ENCODE peak calls at places on chromosome 6, in seven cellular contexts. One of them, this sample, is unnamed.

GRCh38 chr6:132179955-132180354 is 221.3 kb downstream of the MOXD1 start:
- DNase-seq in CMK: no peak
- DNase-seq in GOT3: no peak
- DNase-seq in AG20443: no peak
- DNase-seq in central memory CD8-positive, alpha-beta T cell: no peak
- DNase-seq in endothelial cell: no peak
- DNase-seq in fibroblast of pulmonary artery: no peak
- DNase-seq in this sample: peak; percentile 11

GRCh38 chr6:99350573-99350972 is 1.1 kb upstream of the FAXC start:
- DNase-seq in CMK: no peak
- DNase-seq in GOT3: no peak
- DNase-seq in AG20443: no peak
- DNase-seq in central memory CD8-positive, alpha-beta T cell: no peak
- DNase-seq in endothelial cell: no peak
- DNase-seq in fibroblast of pulmonary artery: no peak
- DNase-seq in this sample: no peak

GRCh38 chr6:106103728-106104109 is 17.6 kb downstream of the PRDM1 start:
- DNase-seq in CMK: no peak
- DNase-seq in GOT3: no peak
- DNase-seq in AG20443: no peak
- DNase-seq in central memory CD8-positive, alpha-beta T cell: no peak
- DNase-seq in endothelial cell: no peak
- DNase-seq in fibroblast of pulmonary artery: no peak
- DNase-seq in this sample: no peak

GRCh38 chr6:37566209-37566859 is 66.6 kb upstream of the CCDC167 start:
- DNase-seq in CMK: no peak
- DNase-seq in GOT3: peak; percentile 29
- DNase-seq in AG20443: peak; percentile 89
- DNase-seq in central memory CD8-positive, alpha-beta T cell: peak; percentile 65
- DNase-seq in endothelial cell: peak; percentile 78
- DNase-seq in fibroblast of pulmonary artery: peak; percentile 29
- DNase-seq in this sample: peak; percentile 35

GRCh38 chr6:106858653-106859092 is 115.9 kb downstream of the CD24 start:
- DNase-seq in CMK: no peak
- DNase-seq in GOT3: peak; percentile 23
- DNase-seq in AG20443: peak; percentile 35
- DNase-seq in central memory CD8-positive, alpha-beta T cell: no peak
- DNase-seq in endothelial cell: no peak
- DNase-seq in fibroblast of pulmonary artery: peak; percentile 40
- DNase-seq in this sample: no peak

GRCh38 chr6:109242029-109242428 is 140.2 kb downstream of the CD164 start:
- DNase-seq in CMK: no peak
- DNase-seq in GOT3: no peak
- DNase-seq in AG20443: no peak
- DNase-seq in central memory CD8-positive, alpha-beta T cell: no peak
- DNase-seq in endothelial cell: no peak
- DNase-seq in fibroblast of pulmonary artery: no peak
- DNase-seq in this sample: no peak

GRCh38 chr6:168828800-168829199 is 387.8 kb downstream of the SMOC2 start:
- DNase-seq in CMK: no peak
- DNase-seq in GOT3: no peak
- DNase-seq in AG20443: no peak
- DNase-seq in central memory CD8-positive, alpha-beta T cell: no peak
- DNase-seq in endothelial cell: no peak
- DNase-seq in fibroblast of pulmonary artery: peak; percentile 50
- DNase-seq in this sample: peak; percentile 58

GRCh38 chr6:28383235-28384142 is 16.1 kb downstream of the ZSCAN12 start:
- DNase-seq in CMK: no peak
- DNase-seq in GOT3: no peak
- DNase-seq in AG20443: peak; percentile 64
- DNase-seq in central memory CD8-positive, alpha-beta T cell: no peak
- DNase-seq in endothelial cell: peak; percentile 79
- DNase-seq in fibroblast of pulmonary artery: peak; percentile 90
- DNase-seq in this sample: peak; percentile 97

GRCh38 chr6:18342223-18342622 is 44.9 kb upstream of the RNF144B start:
- DNase-seq in CMK: no peak
- DNase-seq in GOT3: no peak
- DNase-seq in AG20443: no peak
- DNase-seq in central memory CD8-positive, alpha-beta T cell: no peak
- DNase-seq in endothelial cell: no peak
- DNase-seq in fibroblast of pulmonary artery: no peak
- DNase-seq in this sample: no peak

GRCh38 chr6:169118346-169118830 is 135.3 kb downstream of the THBS2 start:
- DNase-seq in CMK: no peak
- DNase-seq in GOT3: no peak
- DNase-seq in AG20443: no peak
- DNase-seq in central memory CD8-positive, alpha-beta T cell: no peak
- DNase-seq in endothelial cell: no peak
- DNase-seq in fibroblast of pulmonary artery: no peak
- DNase-seq in this sample: no peak

GRCh38 chr6:33694401-33694931 is 17.0 kb downstream of the UQCC2 start:
- DNase-seq in CMK: peak; percentile 91
- DNase-seq in GOT3: no peak
- DNase-seq in AG20443: peak; percentile 77
- DNase-seq in central memory CD8-positive, alpha-beta T cell: no peak
- DNase-seq in endothelial cell: no peak
- DNase-seq in fibroblast of pulmonary artery: peak; percentile 39
- DNase-seq in this sample: peak; percentile 24

GRCh38 chr6:160355001-160355400 is 6.8 kb downstream of the SLC22A3 start:
- DNase-seq in CMK: no peak
- DNase-seq in GOT3: no peak
- DNase-seq in AG20443: no peak
- DNase-seq in central memory CD8-positive, alpha-beta T cell: no peak
- DNase-seq in endothelial cell: no peak
- DNase-seq in fibroblast of pulmonary artery: peak; percentile 85
- DNase-seq in this sample: peak; percentile 67